ENCODE peak calls at places on chromosomes 4 and X, in four cellular contexts. One of them, this sample, is unnamed.
A peak's percentile ranks its signal among the peaks of the same experiment; 100 is the strongest.

GRCh38 chrX:40090050-40090804 is 7.5 kb downstream of the BCOR start:
- DNase-seq in neural progenitor cell: peak; percentile 67
- DNase-seq in mucosa of descending colon: no peak
- DNase-seq in GM23248: peak; percentile 49
- DNase-seq in this sample: peak; percentile 49

GRCh38 chr4:2725380-2725779 is 30.8 kb downstream of the TNIP2 start:
- DNase-seq in neural progenitor cell: no peak
- DNase-seq in mucosa of descending colon: no peak
- DNase-seq in GM23248: no peak
- DNase-seq in this sample: no peak

GRCh38 chr4:23934915-23935314 is 45.1 kb upstream of the PPARGC1A start:
- DNase-seq in mucosa of descending colon: peak; percentile 26
- DNase-seq in GM23248: peak; percentile 91
- DNase-seq in neural progenitor cell: no peak
- DNase-seq in this sample: peak; percentile 47

GRCh38 chrX:19005909-19006308 is 22.0 kb upstream of the PHKA2 start:
- DNase-seq in mucosa of descending colon: peak; percentile 13
- DNase-seq in neural progenitor cell: no peak
- DNase-seq in GM23248: no peak
- DNase-seq in this sample: no peak

GRCh38 chrX:56576721-56577120 is 13.3 kb downstream of the UBQLN2 start:
- DNase-seq in mucosa of descending colon: no peak
- DNase-seq in neural progenitor cell: no peak
- DNase-seq in GM23248: no peak
- DNase-seq in this sample: no peak

GRCh38 chr4:173521474-173522159 is 8.4 kb downstream of the HAND2 start:
- DNase-seq in mucosa of descending colon: no peak
- DNase-seq in GM23248: no peak
- DNase-seq in neural progenitor cell: peak; percentile 55
- DNase-seq in this sample: no peak

GRCh38 chrX:135081695-135082094 is 29.8 kb upstream of the RTL8A start:
- DNase-seq in GM23248: no peak
- DNase-seq in mucosa of descending colon: no peak
- DNase-seq in neural progenitor cell: no peak
- DNase-seq in this sample: no peak

GRCh38 chr4:182628000-182628399 is 289.2 kb downstream of the DCTD start:
- DNase-seq in GM23248: no peak
- DNase-seq in mucosa of descending colon: no peak
- DNase-seq in neural progenitor cell: no peak
- DNase-seq in this sample: no peak

GRCh38 chr4:72587334-72587733 is 18.3 kb upstream of the ADAMTS3 start:
- DNase-seq in mucosa of descending colon: no peak
- DNase-seq in GM23248: no peak
- DNase-seq in neural progenitor cell: no peak
- DNase-seq in this sample: no peak

GRCh38 chr4:2545321-2546013 is 9.0 kb downstream of the FAM193A start:
- DNase-seq in mucosa of descending colon: no peak
- DNase-seq in GM23248: peak; percentile 20
- DNase-seq in neural progenitor cell: no peak
- DNase-seq in this sample: no peak

GRCh38 chr4:8525383-8526120 is 54.6 kb upstream of the GPR78 start:
- DNase-seq in GM23248: peak; percentile 66
- DNase-seq in neural progenitor cell: no peak
- DNase-seq in mucosa of descending colon: no peak
- DNase-seq in this sample: no peak

GRCh38 chrX:77087529-77088169 is 359.5 kb upstream of the FGF16 start:
- DNase-seq in mucosa of descending colon: peak; percentile 17
- DNase-seq in GM23248: peak; percentile 23
- DNase-seq in neural progenitor cell: no peak
- DNase-seq in this sample: peak; percentile 73

GRCh38 chr4:79865253-79865652 is 207.8 kb downstream of the ANTXR2 start:
- DNase-seq in neural progenitor cell: no peak
- DNase-seq in GM23248: peak; percentile 67
- DNase-seq in mucosa of descending colon: no peak
- DNase-seq in this sample: no peak

GRCh38 chrX:49995021-49995731 is 72.8 kb downstream of the CLCN5 start:
- DNase-seq in GM23248: peak; percentile 65
- DNase-seq in neural progenitor cell: no peak
- DNase-seq in mucosa of descending colon: no peak
- DNase-seq in this sample: no peak

GRCh38 chrX:103386332-103386731 is 10.0 kb downstream of the BEX3 start:
- DNase-seq in mucosa of descending colon: no peak
- DNase-seq in neural progenitor cell: no peak
- DNase-seq in GM23248: no peak
- DNase-seq in this sample: no peak

GRCh38 chr4:37815591-37815990 is 10.9 kb upstream of the PGM2 start:
- DNase-seq in neural progenitor cell: no peak
- DNase-seq in GM23248: no peak
- DNase-seq in mucosa of descending colon: no peak
- DNase-seq in this sample: no peak

GRCh38 chr4:88008133-88008621 is 742 bp downstream of the PKD2 start:
- DNase-seq in neural progenitor cell: peak; percentile 75
- DNase-seq in GM23248: peak; percentile 80
- DNase-seq in mucosa of descending colon: peak; percentile 30
- DNase-seq in this sample: peak; percentile 41

GRCh38 chrX:10759400-10759799 is 139.0 kb upstream of the MID1 start:
- DNase-seq in mucosa of descending colon: no peak
- DNase-seq in GM23248: no peak
- DNase-seq in neural progenitor cell: no peak
- DNase-seq in this sample: no peak

GRCh38 chrX:48468247-48468671 is 1.8 kb downstream of the SLC38A5 start:
- DNase-seq in mucosa of descending colon: peak; percentile 41
- DNase-seq in neural progenitor cell: peak; percentile 14
- DNase-seq in GM23248: peak; percentile 54
- DNase-seq in this sample: no peak

GRCh38 chr4:153497091-153497531 is 31.0 kb downstream of the TMEM131L start:
- DNase-seq in neural progenitor cell: no peak
- DNase-seq in GM23248: peak; percentile 46
- DNase-seq in mucosa of descending colon: no peak
- DNase-seq in this sample: no peak

GRCh38 chr4:178689926-178690325 is 1247.7 kb upstream of the AGA start:
- DNase-seq in mucosa of descending colon: no peak
- DNase-seq in GM23248: no peak
- DNase-seq in neural progenitor cell: peak; percentile 79
- DNase-seq in this sample: no peak

GRCh38 chr4:122326908-122327307 is 51.9 kb upstream of the ADAD1 start:
- DNase-seq in mucosa of descending colon: no peak
- DNase-seq in GM23248: no peak
- DNase-seq in neural progenitor cell: no peak
- DNase-seq in this sample: no peak

GRCh38 chr4:127203561-127204260 is 429.0 kb upstream of the INTU start:
- DNase-seq in GM23248: peak; percentile 81
- DNase-seq in neural progenitor cell: no peak
- DNase-seq in mucosa of descending colon: no peak
- DNase-seq in this sample: no peak

GRCh38 chrX:48540015-48540350 is 469 bp downstream of the TBC1D25 start:
- DNase-seq in GM23248: peak; percentile 54
- DNase-seq in mucosa of descending colon: peak; percentile 62
- DNase-seq in neural progenitor cell: no peak
- DNase-seq in this sample: peak; percentile 29

GRCh38 chrX:1679238-1679637 is 64.4 kb downstream of the ASMT start:
- DNase-seq in GM23248: peak; percentile 26
- DNase-seq in neural progenitor cell: no peak
- DNase-seq in mucosa of descending colon: no peak
- DNase-seq in this sample: no peak

GRCh38 chr4:89660851-89661250 is 176.1 kb downstream of the SNCA start:
- DNase-seq in GM23248: peak; percentile 17
- DNase-seq in neural progenitor cell: no peak
- DNase-seq in mucosa of descending colon: no peak
- DNase-seq in this sample: no peak
- H3K4me1 ChIP-seq in GM23248: peaks cover 13% of the 10 kb centered on the region
- H3K4me1 ChIP-seq in neural progenitor cell: peaks cover 16% of the 10 kb centered on the region
- H3K4me1 ChIP-seq in mucosa of descending colon: no peaks in the 10 kb centered on the region
- H3K4me1 ChIP-seq in this sample: no peaks in the 10 kb centered on the region

DNA sequence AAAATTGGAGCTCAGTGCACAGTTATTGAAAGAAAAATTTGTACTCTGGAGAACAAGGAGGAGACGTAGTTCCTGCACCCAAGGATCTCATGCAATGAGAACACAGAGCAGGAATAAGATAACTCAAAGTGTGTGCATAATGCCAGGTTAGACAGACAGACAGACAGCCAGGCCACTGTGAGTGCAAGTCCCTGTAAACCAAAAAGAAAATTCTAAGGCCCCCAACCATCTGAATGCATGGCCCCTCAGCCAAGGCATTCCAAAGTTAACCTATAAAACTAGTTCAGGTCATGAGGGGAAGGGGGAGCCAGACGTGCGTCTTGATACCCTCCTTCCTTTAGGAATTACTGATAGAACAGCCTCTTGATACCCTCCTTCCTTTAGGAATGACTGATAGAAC is 94.5 kb upstream of the ENPP6 start:
- DNase-seq in GM23248: no peak
- DNase-seq in neural progenitor cell: no peak
- DNase-seq in mucosa of descending colon: no peak
- DNase-seq in this sample: no peak
- H3K4me1 ChIP-seq in GM23248: no peaks in the 10 kb centered on the region
- H3K4me1 ChIP-seq in neural progenitor cell: no peaks in the 10 kb centered on the region
- H3K4me1 ChIP-seq in mucosa of descending colon: peaks cover 9% of the 10 kb centered on the region
- H3K4me1 ChIP-seq in this sample: no peaks in the 10 kb centered on the region

GRCh38 chrX:154037754-154038153 is 18.1 kb upstream of the IRAK1 start:
- DNase-seq in mucosa of descending colon: no peak
- DNase-seq in neural progenitor cell: no peak
- DNase-seq in GM23248: no peak
- DNase-seq in this sample: no peak
- H3K4me1 ChIP-seq in mucosa of descending colon: no peaks in the 10 kb centered on the region
- H3K4me1 ChIP-seq in neural progenitor cell: no peaks in the 10 kb centered on the region
- H3K4me1 ChIP-seq in GM23248: peaks cover 33% of the 10 kb centered on the region
- H3K4me1 ChIP-seq in this sample: peaks cover 38% of the 10 kb centered on the region

GRCh38 chr4:31088600-31089230 is 368.5 kb downstream of the PCDH7 start:
- DNase-seq in GM23248: no peak
- DNase-seq in mucosa of descending colon: no peak
- DNase-seq in neural progenitor cell: no peak
- DNase-seq in this sample: no peak
- H3K4me1 ChIP-seq in GM23248: no peaks in the 10 kb centered on the region
- H3K4me1 ChIP-seq in mucosa of descending colon: no peaks in the 10 kb centered on the region
- H3K4me1 ChIP-seq in neural progenitor cell: no peaks in the 10 kb centered on the region
- H3K4me1 ChIP-seq in this sample: no peaks in the 10 kb centered on the region

DNA sequence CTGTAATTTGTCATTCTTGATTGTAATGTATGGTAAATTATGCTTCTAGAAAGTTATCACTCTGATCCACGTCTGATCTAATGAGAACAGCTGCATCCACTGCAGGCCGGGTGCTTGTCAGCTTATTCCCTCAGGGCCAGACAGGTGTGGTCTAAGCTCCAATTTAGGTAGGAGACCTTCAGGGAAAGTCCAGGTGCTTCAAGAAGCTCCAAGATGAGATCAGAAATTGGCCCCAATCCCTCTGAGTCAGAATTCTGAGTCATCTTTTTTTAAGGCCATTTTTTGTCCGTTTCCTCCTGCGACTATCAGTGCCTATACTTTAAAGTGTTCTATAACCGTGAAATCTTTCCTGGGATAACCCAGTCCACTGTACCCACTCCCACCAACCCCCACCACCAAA is 92.3 kb downstream of the PALLD start:
- DNase-seq in mucosa of descending colon: peak; percentile 5
- DNase-seq in neural progenitor cell: no peak
- DNase-seq in GM23248: peak; percentile 82
- DNase-seq in this sample: peak; percentile 16
- H3K4me1 ChIP-seq in mucosa of descending colon: no peaks in the 10 kb centered on the region
- H3K4me1 ChIP-seq in neural progenitor cell: peaks cover 10% of the 10 kb centered on the region
- H3K4me1 ChIP-seq in GM23248: peaks cover 48% of the 10 kb centered on the region
- H3K4me1 ChIP-seq in this sample: peaks cover 51% of the 10 kb centered on the region

DNA sequence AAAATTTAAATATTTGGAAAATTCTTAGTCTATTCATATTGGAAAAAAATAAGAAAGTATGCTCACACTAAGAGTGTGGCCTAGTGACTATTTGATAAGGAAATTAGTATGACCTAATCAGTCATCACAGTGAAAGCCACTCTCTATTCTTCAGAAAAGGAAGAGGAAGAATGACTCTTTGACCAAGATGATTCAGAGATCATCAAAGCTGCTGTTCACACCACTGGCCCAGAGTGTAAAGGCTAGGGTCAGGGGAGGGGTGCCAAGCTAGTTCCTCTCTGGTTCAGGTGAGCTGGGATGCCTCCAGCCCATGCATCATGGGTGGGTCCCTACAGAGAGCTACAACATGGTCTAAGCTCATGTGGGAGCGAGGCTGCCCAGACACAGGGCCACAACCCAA is 396.9 kb upstream of the NDST3 start:
- DNase-seq in GM23248: no peak
- DNase-seq in neural progenitor cell: no peak
- DNase-seq in mucosa of descending colon: no peak
- DNase-seq in this sample: no peak
- H3K4me1 ChIP-seq in GM23248: no peaks in the 10 kb centered on the region
- H3K4me1 ChIP-seq in neural progenitor cell: peaks cover 13% of the 10 kb centered on the region
- H3K4me1 ChIP-seq in mucosa of descending colon: no peaks in the 10 kb centered on the region
- H3K4me1 ChIP-seq in this sample: no peaks in the 10 kb centered on the region

DNA sequence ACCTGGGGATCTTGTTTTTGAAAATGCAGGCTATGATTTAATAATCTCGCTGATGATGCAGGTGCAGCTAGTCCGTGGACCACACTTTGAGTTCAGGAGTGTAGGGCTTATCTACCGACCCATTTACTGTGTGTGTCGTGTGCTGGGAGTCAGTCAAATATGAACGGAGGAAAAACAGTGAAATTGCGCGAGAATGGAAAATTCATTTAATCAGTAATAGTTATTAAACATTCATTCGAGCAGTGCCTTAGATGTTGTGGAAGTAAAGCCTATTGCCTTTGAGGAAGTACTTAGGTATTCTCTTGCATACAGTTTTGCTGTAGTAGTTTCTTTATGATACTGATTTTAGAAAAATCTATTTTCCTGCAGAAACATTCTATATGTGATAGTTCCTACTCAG is 725 bp downstream of the RAB33B start:
- DNase-seq in mucosa of descending colon: no peak
- DNase-seq in GM23248: peak; percentile 43
- DNase-seq in neural progenitor cell: no peak
- DNase-seq in this sample: no peak
- H3K4me1 ChIP-seq in mucosa of descending colon: peaks cover 21% of the 10 kb centered on the region
- H3K4me1 ChIP-seq in GM23248: peaks cover 51% of the 10 kb centered on the region
- H3K4me1 ChIP-seq in neural progenitor cell: peaks cover 33% of the 10 kb centered on the region
- H3K4me1 ChIP-seq in this sample: peaks cover 35% of the 10 kb centered on the region

This sample was measured in heart right ventricle.